ENCODE peak calls at places on chromosomes 2 and 18, in nine cellular contexts. W, H, I, Y, E, F, U, Z and A are unnamed samples.

GRCh38 chr2:146874260-146874658 is 970.6 kb upstream of the ACVR2A start:
- DNase-seq in H (no peak), I (peak; percentile 57), Z (peak; percentile 62), W (no peak), Y (no peak), F (no peak), U (no peak), E (no peak), A (no peak)

GRCh38 chr2:204373942-204374341 is 171.3 kb upstream of the PARD3B start:
- DNase-seq in E (no peak), H (no peak), Z (no peak), U (no peak), Y (no peak), W (no peak), I (no peak), F (no peak), A (no peak)

GRCh38 chr2:203741566-203741965 is 35.1 kb downstream of the CD28 start:
- DNase-seq in H (no peak), E (no peak), U (no peak), W (no peak), I (no peak), Y (no peak), F (no peak), Z (no peak), A (no peak)

GRCh38 chr2:12716250-12717190 is at the start of gene TRIB2:
- DNase-seq in Z (peak; percentile 71), I (peak; percentile 95), E (peak; percentile 85), F (peak; percentile 88), W (peak; percentile 95), H (peak; percentile 87), Y (peak; percentile 90), U (peak; percentile 72), A (peak; percentile 77)

GRCh38 chr2:73176205-73176880 is 26.0 kb upstream of the NOTO start:
- DNase-seq in U (no peak), I (peak; percentile 26), Z (no peak), F (no peak), W (no peak), E (no peak), Y (no peak), H (peak; percentile 59), A (no peak)

GRCh38 chr2:36357506-36358316 is 2.1 kb downstream of the CRIM1 start:
- DNase-seq in H (peak; percentile 68), W (no peak), Y (peak; percentile 60), Z (no peak), E (no peak), F (no peak), U (no peak), I (peak; percentile 75), A (peak; percentile 31)

GRCh38 chr2:219207884-219208740 is 1.5 kb downstream of the ZFAND2B start:
- DNase-seq in I (peak; percentile 61), E (no peak), Y (no peak), Z (no peak), F (peak; percentile 33), H (no peak), U (no peak), W (peak; percentile 19), A (no peak)

GRCh38 chr18:11147371-11147860 is 2.0 kb downstream of the PIEZO2 start:
- DNase-seq in Y (peak; percentile 23), H (no peak), Z (no peak), W (no peak), F (no peak), U (no peak), I (no peak), E (no peak), A (no peak)